ENCODE peak calls at places on chromosomes 12 and 14, in six cellular contexts. Q, X, N, D, K and P are unnamed samples. For H4K20me1, the result is how much of the 10 kb centered on the place peaks cover.

GRCh38 chr14:69263364-69263763 is 3.4 kb downstream of the GALNT16 start:
- DNase-seq in D (no peak), Q (no peak), X (peak), N (no peak), K (no peak), P (peak)

GRCh38 chr12:52903285-52903854 is 1.5 kb downstream of the KRT8 start:
- DNase-seq in D (peak), N (peak), X (peak), K (no peak), Q (peak), P (peak)

GRCh38 chr12:126107659-126108058 is 1042.4 kb downstream of the AACS start:
- DNase-seq in N (no peak), D (no peak), Q (no peak), K (no peak), X (no peak), P (no peak)

GRCh38 chr12:52054231-52054837 is 3.1 kb downstream of the NR4A1 start:
- DNase-seq in Q (no peak), X (no peak), N (no peak), D (no peak), K (no peak), P (no peak)

GRCh38 chr12:59742831-59743230 is 147.0 kb downstream of the SLC16A7 start:
- DNase-seq in K (no peak), N (no peak), X (no peak), Q (no peak), D (no peak), P (peak)

GRCh38 chr14:92534863-92535654 is 21.5 kb downstream of the RIN3 start:
- DNase-seq in D (no peak), Q (no peak), X (no peak), K (no peak), N (no peak), P (no peak)

GRCh38 chr12:68894276-68894855 is 38.6 kb downstream of the CPM start:
- DNase-seq in Q (no peak), X (no peak), N (no peak), D (no peak), K (no peak), P (no peak)

GRCh38 chr14:50892255-50892654 is 20.4 kb downstream of the ABHD12B start:
- DNase-seq in D (no peak), Q (peak), K (no peak), N (no peak), X (no peak), P (no peak)

GRCh38 chr12:16891673-16892072 is 285.7 kb upstream of the LMO3 start:
- DNase-seq in Q (no peak), D (no peak), N (no peak), K (no peak), X (no peak), P (no peak)

GRCh38 chr14:34713681-34714319 is 593 bp downstream of the CFL2 start:
- DNase-seq in D (peak), N (no peak), K (no peak), X (no peak), Q (peak), P (peak)

GRCh38 chr14:51441001-51441400 is 201.0 kb downstream of the TMX1 start:
- DNase-seq in D (no peak), X (no peak), K (no peak), N (no peak), Q (no peak), P (no peak)

GRCh38 chr12:21566223-21566906 is 38.3 kb downstream of the GYS2 start:
- DNase-seq in Q (peak), N (no peak), X (no peak), D (no peak), K (no peak), P (no peak)

GRCh38 chr14:50647753-50648152 is 20.4 kb downstream of the SAV1 start:
- DNase-seq in N (no peak), K (no peak), Q (no peak), X (no peak), D (no peak), P (peak)

GRCh38 chr12:54419088-54419887 is at the start of gene ITGA5:
- DNase-seq in N (peak), K (no peak), Q (no peak), X (peak), D (peak), P (peak)

GRCh38 chr12:6376965-6377666 is 1.8 kb upstream of the SCNN1A start:
- DNase-seq in N (no peak), Q (no peak), K (no peak), X (no peak), D (no peak), P (no peak)

GRCh38 chr14:91405241-91405721 is 12.3 kb downstream of the CCDC88C start:
- DNase-seq in K (no peak), N (no peak), D (no peak), X (no peak), Q (no peak), P (no peak)

GRCh38 chr12:90333939-90334338 is 621.0 kb downstream of the CCER1 start:
- DNase-seq in N (no peak), Q (no peak), X (no peak), K (no peak), D (no peak), P (peak)

GRCh38 chr14:24425704-24426103 is 3.8 kb downstream of the CBLN3 start:
- DNase-seq in X (no peak), N (no peak), Q (peak), D (peak), K (no peak), P (peak)

GRCh38 chr12:24728366-24728765 is 220.5 kb downstream of the BCAT1 start:
- DNase-seq in N (no peak), D (no peak), Q (peak), K (no peak), X (peak), P (peak)

GRCh38 chr12:131850856-131851559 is 22.8 kb downstream of the MMP17 start:
- DNase-seq in D (no peak), Q (no peak), K (no peak), N (no peak), X (no peak), P (no peak)

GRCh38 chr14:54784060-54784459 is 118.6 kb downstream of the GCH1 start:
- DNase-seq in X (no peak), K (no peak), D (no peak), N (no peak), Q (no peak), P (no peak)

GRCh38 chr14:74517731-74518130 is 24.2 kb downstream of the ISCA2 start:
- DNase-seq in Q (no peak), K (no peak), D (no peak), N (no peak), X (no peak), P (no peak)

GRCh38 chr14:55120466-55121144 is 8.4 kb upstream of the LGALS3 start:
- DNase-seq in X (no peak), Q (no peak), K (no peak), N (no peak), D (no peak), P (no peak)

GRCh38 chr12:2977776-2978175 is 18.6 kb downstream of the TEAD4 start:
- DNase-seq in X (no peak), D (no peak), Q (no peak), N (no peak), K (no peak), P (no peak)

GRCh38 chr12:2973566-2973965 is 14.4 kb downstream of the TEAD4 start:
- DNase-seq in D (no peak), Q (no peak), K (no peak), X (no peak), N (no peak), P (no peak)

GRCh38 chr12:2974560-2974971 is 15.4 kb downstream of the TEAD4 start:
- DNase-seq in Q (no peak), K (no peak), D (no peak), X (no peak), N (peak), P (peak)

GRCh38 chr12:2979806-2980205 is 20.6 kb downstream of the TEAD4 start:
- DNase-seq in D (no peak), X (no peak), N (no peak), Q (no peak), K (no peak), P (no peak)

DNA sequence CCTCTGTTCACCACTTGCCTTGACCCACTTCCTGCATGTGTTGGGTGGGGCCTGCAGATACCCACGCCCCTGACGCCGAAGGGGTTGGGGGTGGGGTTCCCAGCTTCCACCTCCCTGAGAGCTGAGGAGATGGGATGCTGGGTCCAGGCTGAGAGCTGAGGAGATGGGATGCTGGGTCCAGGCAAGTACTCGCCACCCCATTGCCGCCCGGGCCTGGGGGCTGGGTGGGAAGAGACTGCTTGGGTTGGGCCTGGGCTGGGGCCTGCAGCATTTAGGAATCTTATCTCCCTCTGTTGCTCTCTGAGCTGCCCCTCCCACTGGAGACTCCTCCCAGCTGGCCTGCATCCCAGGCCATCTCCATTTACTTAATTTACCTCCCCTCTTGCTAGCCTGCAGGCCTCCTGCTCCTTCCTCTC is 17.4 kb downstream of the TEAD4 start:
- DNase-seq in K (no peak), N (peak), D (peak), Q (no peak), X (peak), P (no peak)
- H4K20me1 ChIP-seq in K (under half), N (under half), D (under half), Q (under half), X (under half), P (under half)

GRCh38 chr14:35877276-35877675 is 51.1 kb downstream of the BRMS1L start:
- DNase-seq in Q (peak), N (no peak), K (no peak), D (no peak), X (no peak), P (no peak)

GRCh38 chr14:35881280-35881679 is 55.1 kb downstream of the BRMS1L start:
- DNase-seq in Q (no peak), K (no peak), N (no peak), D (no peak), X (no peak), P (no peak)

GRCh38 chr14:35879141-35879648 is 53.1 kb downstream of the BRMS1L start:
- DNase-seq in X (no peak), K (no peak), N (no peak), D (no peak), Q (no peak), P (peak)

GRCh38 chr14:35879654-35880249 is 53.6 kb downstream of the BRMS1L start:
- DNase-seq in K (no peak), Q (peak), X (peak), N (no peak), D (no peak), P (peak)

DNA sequence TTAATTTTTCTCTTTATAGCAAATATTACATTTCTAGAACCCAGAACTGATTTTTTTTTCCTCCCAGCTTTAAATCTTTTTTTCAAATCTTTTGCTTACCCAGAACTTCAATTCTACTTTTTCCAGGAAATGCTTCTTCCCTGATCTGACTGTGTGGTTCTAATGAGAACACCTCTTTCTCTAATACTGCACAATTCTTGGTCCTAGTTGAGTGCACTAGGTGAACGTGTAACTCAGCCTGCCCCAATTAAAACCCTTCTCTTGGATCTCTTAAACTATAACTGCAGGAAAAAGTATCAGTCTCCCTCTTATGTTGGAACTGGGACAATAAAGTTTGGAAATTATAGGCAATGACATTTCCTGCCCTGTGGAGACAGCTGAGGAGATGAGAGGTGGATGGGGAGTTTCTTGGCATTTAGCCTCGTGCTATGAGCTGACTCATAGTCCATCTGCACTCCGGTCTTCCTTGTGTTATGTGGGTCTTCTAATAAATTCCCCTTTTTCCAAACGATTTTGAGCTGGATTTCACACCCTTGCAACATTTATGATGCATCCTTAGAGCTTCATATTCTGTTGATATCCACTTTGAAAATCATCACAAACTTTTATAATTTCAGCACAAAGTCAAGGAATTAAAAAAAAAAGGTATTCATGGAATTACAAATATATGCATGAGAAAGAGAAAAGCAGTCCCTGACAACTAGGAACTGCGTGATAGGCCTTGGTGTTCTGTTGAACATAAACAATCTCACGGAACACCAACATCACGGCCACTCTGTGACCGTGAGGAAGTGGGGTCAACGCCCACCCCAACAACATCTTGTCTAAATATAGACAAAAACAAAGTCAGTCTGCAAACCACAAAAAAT is 52.4 kb downstream of the BRMS1L start:
- DNase-seq in D (no peak), Q (no peak), X (no peak), N (no peak), K (no peak), P (peak)
- TF ChIP-seq RFX5 in D (no peak), Q (no peak), X (no peak), N (no peak), K (no peak), P (no peak)

GRCh38 chr12:67271976-67272375 is 2.8 kb downstream of the CAND1 start:
- DNase-seq in K (no peak), Q (no peak), N (no peak), X (no peak), D (no peak), P (peak)
- H4K20me1 ChIP-seq in K (under half), Q (half or more), N (under half), X (half or more), D (under half), P (half or more)

GRCh38 chr14:59292921-59293605 is 104.6 kb downstream of the DAAM1 start:
- DNase-seq in X (no peak), N (no peak), K (no peak), D (no peak), Q (no peak), P (no peak)
- TF ChIP-seq RFX5 in X (no peak), N (no peak), K (no peak), D (no peak), Q (no peak), P (no peak)

DNA sequence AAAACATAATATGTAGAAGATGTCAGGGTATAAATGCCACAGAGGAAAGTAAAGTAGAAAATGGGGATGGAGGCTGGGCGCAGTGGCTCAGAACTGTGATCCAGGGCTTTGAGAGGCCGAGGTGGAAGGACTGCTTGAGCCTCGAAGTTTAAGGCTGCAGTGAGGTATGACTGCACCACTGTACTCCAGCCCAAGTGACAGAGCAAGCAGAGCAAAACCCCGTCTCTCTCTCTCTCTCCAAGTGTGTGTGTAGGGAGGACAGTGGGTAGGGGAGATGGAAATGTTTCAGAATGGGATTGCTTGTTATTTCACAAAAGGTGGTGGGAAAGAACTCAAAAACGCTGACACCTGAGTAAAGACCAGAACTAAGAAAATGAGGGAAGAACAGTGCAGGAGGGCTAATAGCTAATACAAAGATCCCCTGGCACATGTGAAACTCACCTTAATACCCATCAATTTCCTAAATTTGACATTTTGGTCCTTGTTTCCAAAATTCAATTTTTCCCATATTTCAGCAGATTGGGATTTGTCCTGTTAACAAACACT is 5.7 kb upstream of the ZCCHC8 start:
- DNase-seq in N (no peak), X (no peak), D (no peak), Q (no peak), K (no peak), P (no peak)
- H4K20me1 ChIP-seq in N (under half), X (under half), D (under half), Q (under half), K (under half), P (half or more)

GRCh38 chr12:127425474-127425873 is 841.5 kb upstream of the TMEM132C start:
- DNase-seq in Q (no peak), N (no peak), D (no peak), K (no peak), X (no peak), P (no peak)

GRCh38 chr12:127428420-127428819 is 838.5 kb upstream of the TMEM132C start:
- DNase-seq in K (no peak), D (no peak), Q (no peak), N (no peak), X (no peak), P (no peak)

DNA sequence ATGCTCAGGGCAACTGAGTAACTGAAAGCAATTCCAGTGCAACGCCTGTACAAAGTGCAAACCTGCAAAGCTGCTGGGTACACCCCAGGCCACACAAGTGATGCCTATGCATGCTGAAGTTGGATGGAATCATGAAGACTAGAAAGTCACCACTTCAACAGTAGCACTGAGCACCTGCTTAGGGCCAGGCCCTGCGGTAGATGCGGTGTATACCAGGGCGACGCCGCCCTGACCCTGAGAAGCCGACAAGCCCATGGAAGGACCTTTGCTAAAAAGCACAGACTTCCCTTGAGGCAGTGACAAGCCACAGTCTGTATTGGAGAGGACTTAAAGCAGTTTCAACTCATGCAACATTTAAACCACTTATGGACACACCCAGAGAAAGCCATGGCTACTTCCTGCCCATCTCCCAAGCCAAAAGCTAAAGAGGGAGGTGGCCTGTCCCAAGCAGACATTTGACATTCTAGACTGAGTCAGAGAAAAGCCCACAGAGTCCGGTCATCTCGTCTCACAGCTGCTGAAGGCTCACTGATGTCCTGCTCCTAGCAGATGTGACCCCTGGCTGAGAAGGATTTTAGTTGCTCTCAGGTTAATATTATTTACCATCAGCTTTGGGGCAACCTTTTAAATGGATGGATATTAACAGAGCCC is 843.9 kb upstream of the TMEM132C start:
- DNase-seq in X (no peak), D (no peak), K (no peak), N (no peak), Q (no peak), P (no peak)
- TF ChIP-seq RFX5 in X (no peak), D (no peak), K (no peak), N (no peak), Q (no peak), P (no peak)

DNA sequence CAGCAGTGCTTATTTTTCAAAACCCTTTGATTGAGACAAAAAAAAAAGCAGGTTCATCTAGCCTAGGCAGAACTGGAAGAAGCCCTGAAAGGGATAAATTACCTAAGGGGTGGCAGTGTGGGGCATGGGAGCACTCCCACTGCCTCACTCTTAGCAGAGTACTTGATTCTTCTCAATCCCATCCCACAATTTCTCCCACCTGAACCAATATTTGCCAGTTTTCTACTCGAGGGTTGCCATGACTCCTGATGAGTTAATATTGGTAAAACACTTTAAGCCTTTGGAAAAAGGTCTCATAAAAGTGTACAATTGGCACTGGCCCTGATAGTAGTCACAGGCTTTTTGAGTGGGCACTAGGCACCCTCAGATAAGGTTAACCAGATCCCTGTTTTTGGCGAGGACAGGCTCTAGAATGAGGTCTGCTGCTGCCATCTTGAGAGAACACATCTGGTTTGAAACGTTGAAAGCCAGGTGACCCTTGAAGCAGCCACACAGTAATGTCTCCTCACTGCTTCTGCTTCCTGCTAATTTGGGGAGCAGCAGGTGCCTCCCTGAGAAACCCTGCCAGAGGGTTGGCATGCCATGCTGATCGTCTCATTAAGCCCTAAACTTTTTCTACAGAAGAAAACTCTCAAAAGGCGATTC is 320.0 kb downstream of the RAD51B start:
- DNase-seq in X (no peak), D (no peak), K (no peak), N (no peak), Q (no peak), P (no peak)
- H4K20me1 ChIP-seq in X (under half), D (under half), K (under half), N (under half), Q (under half), P (under half)

GRCh38 chr12:96387981-96388380 is 12.3 kb downstream of the CDK17 start:
- DNase-seq in N (no peak), D (no peak), Q (no peak), X (no peak), K (no peak), P (no peak)
- TF ChIP-seq RFX5 in N (no peak), D (no peak), Q (no peak), X (no peak), K (no peak), P (no peak)

GRCh38 chr12:49342914-49343731 is 3.6 kb upstream of the DNAJC22 start:
- DNase-seq in Q (no peak), D (no peak), N (no peak), K (no peak), X (no peak), P (no peak)
- H4K20me1 ChIP-seq in Q (under half), D (under half), N (under half), K (under half), X (under half), P (under half)